ENCODE peak calls at places on chromosome 22, in five cellular contexts. C is IMR-90, B is heart right ventricle, A is PC-3, E is psoas muscle. Q is an unnamed sample.
A peak's percentile ranks its signal among the peaks of the same experiment; 100 is the strongest.

GRCh38 chr22:37525073-37525745 is 6.0 kb upstream of the CARD10 start:
- DNase-seq in C (peak; percentile 84), B (no peak), A (peak; percentile 84), E (no peak), Q (no peak)

GRCh38 chr22:42272431-42273004 is 2.1 kb upstream of the TCF20 start:
- DNase-seq in C (no peak), B (no peak), A (no peak), E (no peak), Q (no peak)

GRCh38 chr22:41243361-41243760 is 2.6 kb upstream of the CHADL start:
- DNase-seq in C (no peak), B (no peak), A (no peak), E (no peak), Q (no peak)

GRCh38 chr22:49199224-49199623 is 628.4 kb downstream of the BRD1 start:
- DNase-seq in C (no peak), B (no peak), A (no peak), E (no peak), Q (no peak)

GRCh38 chr22:40826984-40827741 is 8.0 kb upstream of the SLC25A17 start:
- DNase-seq in C (no peak), B (no peak), A (no peak), E (no peak), Q (no peak)

GRCh38 chr22:35352214-35353111 is 28.4 kb upstream of the HMOX1 start:
- DNase-seq in C (no peak), B (peak; percentile 65), A (peak; percentile 19), E (peak; percentile 64), Q (no peak)

GRCh38 chr22:49643466-49643865 is 184.2 kb downstream of the BRD1 start:
- DNase-seq in C (no peak), B (no peak), A (no peak), E (no peak), Q (no peak)

GRCh38 chr22:38766076-38766777 is 10.4 kb upstream of the SUN2 start:
- DNase-seq in C (peak; percentile 64), B (peak; percentile 41), A (peak; percentile 82), E (peak; percentile 71), Q (peak; percentile 28)

DNA sequence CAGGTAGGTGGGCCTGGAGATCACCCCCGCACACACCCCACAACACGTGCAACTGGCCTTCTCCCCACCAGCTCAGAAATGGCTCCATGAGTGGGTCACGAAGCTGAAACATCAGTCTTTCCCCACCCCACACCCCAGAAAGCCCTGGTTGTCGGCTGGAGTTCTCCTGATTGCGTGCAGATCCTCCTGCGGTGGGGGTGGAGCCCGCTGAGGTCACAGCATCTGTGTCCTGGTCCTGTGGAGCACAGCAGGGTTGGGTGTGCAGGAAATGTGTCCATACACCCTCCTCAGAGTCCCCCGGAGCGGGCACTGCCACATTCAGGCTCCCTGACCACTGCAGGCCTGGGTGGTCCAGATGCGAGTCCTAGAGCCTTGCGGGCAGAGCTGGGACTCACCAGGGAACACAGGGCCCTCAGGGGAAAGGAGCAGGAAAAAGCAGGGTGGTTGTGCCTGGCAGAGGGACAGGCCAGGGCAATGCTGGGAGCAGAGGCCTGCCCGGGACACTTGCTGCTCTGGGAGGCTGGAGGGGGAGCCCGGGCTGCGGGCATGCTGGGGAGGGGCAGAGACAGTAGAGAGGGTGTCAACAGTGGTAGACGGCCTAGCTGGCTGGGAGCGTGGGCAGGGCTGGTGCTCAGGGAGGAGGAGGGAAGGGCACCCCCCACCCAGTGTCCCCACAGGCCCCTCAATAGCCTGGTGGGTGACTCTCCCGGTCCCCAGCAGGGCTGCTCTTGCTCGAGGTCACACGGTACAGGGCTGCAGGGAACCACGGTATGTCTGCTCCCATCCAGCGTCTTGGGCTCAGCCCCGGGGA is 42.4 kb upstream of the PPARA start:
- DNase-seq in C (no peak), B (no peak), A (no peak), E (no peak), Q (no peak)
- H3K27ac ChIP-seq in C (peak overlapping the region; percentile 11), B (peak overlapping the region; percentile 86), A (no peak overlapping the region), E (peak overlapping the region; percentile 93), Q (no peak overlapping the region)

GRCh38 chr22:45376009-45376408 is 37.4 kb downstream of the SMC1B start:
- DNase-seq in C (no peak), B (no peak), A (no peak), E (no peak), Q (no peak)
- TF ChIP-seq CTCF in C (no peak), B (no peak), A (no peak), E (no peak), Q (no peak)

DNA sequence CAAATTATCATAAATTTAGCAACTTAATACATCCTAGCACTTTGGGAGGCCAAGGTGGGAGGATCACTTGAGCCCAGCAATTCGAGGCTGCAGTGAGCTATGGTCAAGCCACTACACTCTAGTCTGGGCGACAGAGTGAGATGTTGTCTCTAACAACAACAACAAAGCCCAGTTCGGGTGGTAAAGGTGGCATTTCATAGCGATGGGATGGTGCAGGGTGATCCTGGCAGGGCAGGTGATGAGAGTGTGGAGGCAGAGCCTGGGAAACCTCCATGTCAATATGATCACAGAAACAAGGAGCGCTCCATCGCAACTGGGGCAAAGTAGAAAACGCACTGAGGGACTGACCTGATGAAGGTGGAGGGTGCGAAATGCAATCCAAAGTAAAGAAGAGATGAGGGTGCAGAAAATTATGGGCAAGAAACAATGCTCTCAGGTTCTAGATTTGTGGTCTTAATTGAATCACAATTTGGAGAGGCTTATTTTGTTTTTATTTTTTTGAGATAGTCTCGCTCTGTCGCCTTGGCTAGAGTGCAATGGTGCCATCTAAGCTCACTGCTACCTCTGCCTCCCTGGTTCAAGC is 32.8 kb upstream of the CLDN5 start:
- DNase-seq in C (no peak), B (no peak), A (no peak), E (no peak), Q (no peak)
- H3K27me3 ChIP-seq in C (peaks cover 8% of the 10 kb centered on the region), B (no peaks in the 10 kb centered on the region), A (no peaks in the 10 kb centered on the region), E (no peaks in the 10 kb centered on the region), Q (no peaks in the 10 kb centered on the region)

DNA sequence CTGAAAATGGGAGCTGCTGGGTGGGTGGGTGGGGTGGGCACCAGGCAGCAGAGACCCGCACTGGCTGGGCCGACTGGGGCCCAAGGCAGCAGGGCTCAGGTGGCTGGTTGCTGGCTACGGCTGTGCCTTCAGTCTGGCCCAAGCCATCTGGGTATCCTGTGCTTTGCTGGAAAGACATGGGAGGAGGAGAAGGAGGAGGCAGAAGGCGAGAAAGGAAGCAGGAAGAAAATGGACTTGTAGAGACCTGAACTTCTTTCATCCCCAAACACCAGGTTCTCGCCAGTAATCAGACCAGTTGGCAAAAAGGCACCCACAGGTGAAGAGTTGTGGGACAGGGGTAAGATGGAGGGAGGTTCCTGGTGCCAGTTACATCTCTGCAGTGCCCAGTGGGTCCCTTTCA is 78.8 kb downstream of the IGLL1 start:
- DNase-seq in C (no peak), B (no peak), A (no peak), E (no peak), Q (no peak)
- H3K27ac ChIP-seq in C (no peak overlapping the region), B (no peak overlapping the region), A (no peak overlapping the region), E (no peak overlapping the region), Q (no peak overlapping the region)

GRCh38 chr22:20135265-20135664 is 3.7 kb downstream of the ZDHHC8 start:
- DNase-seq in C (no peak), B (no peak), A (no peak), E (no peak), Q (no peak)
- TF ChIP-seq CTCF in C (no peak), B (no peak), A (no peak), E (no peak), Q (no peak)

DNA sequence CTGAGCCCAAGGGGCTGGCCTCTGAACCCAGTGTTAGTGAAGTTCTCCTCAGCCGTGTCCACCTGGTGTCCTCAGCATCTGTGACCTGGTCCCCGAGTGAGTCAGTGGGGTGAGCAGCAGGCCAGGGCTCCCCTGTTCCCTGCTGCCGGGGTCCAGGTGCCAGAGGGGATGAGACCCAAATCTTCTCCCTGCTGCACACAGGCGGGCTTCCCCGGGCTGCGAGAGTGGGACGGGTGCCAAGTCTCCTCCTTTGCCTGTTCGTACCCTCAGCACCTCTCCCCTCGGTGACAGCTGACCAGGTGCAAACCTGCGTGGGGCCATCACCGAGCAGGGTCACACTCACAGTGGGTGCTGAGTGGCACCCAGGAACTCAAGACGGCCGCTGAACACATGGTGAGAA is 514.6 kb downstream of the TBC1D22A start:
- DNase-seq in C (no peak), B (no peak), A (no peak), E (no peak), Q (peak; percentile 7)
- H3K27me3 ChIP-seq in C (no peaks in the 10 kb centered on the region), B (peaks cover 7% of the 10 kb centered on the region), A (no peaks in the 10 kb centered on the region), E (no peaks in the 10 kb centered on the region), Q (no peaks in the 10 kb centered on the region)